ENCODE peak calls at places on chromosome 4, in four cellular contexts. Q is NCI-H146; V is CD4-positive, alpha-beta T cell; D is Right ventricle myocardium superior. X is an unnamed sample.

GRCh38 chr4:25111648-25112196 is 48.5 kb downstream of the SEPSECS start:
- DNase-seq in Q (no peak), D (no peak), V (no peak), X (no peak)

GRCh38 chr4:144809056-144809640 is 163.2 kb downstream of the HHIP start:
- DNase-seq in V (no peak), Q (no peak), D (no peak), X (no peak)

GRCh38 chr4:67333663-67334062 is 211.6 kb downstream of the CENPC start:
- DNase-seq in V (no peak), D (no peak), Q (no peak), X (no peak)

GRCh38 chr4:140448830-140449229 is 21.4 kb upstream of the CLGN start:
- DNase-seq in Q (no peak), D (no peak), V (no peak), X (no peak)

GRCh38 chr4:76373919-76374552 is 46.9 kb downstream of the CCDC158 start:
- DNase-seq in D (no peak), Q (no peak), V (no peak), X (no peak)

GRCh38 chr4:147334478-147334877 is 146.4 kb upstream of the EDNRA start:
- DNase-seq in Q (no peak), V (no peak), D (no peak), X (no peak)

GRCh38 chr4:118281611-118282442 is 71.0 kb downstream of the PRSS12 start:
- DNase-seq in Q (no peak), D (no peak), V (no peak), X (peak; percentile 34)

GRCh38 chr4:56611501-56611900 is 69.6 kb downstream of the HOPX start:
- DNase-seq in Q (no peak), D (no peak), V (no peak), X (no peak)

GRCh38 chr4:155734065-155734464 is 24.8 kb upstream of the GUCY1B1 start:
- DNase-seq in V (no peak), D (no peak), Q (no peak), X (no peak)

GRCh38 chr4:158130204-158130603 is 42.6 kb downstream of the GASK1B start:
- DNase-seq in D (no peak), Q (peak; percentile 90), V (no peak), X (no peak)

GRCh38 chr4:67401902-67402301 is 143.4 kb downstream of the CENPC start:
- DNase-seq in D (no peak), V (no peak), Q (no peak), X (no peak)

GRCh38 chr4:34733185-34733916 is 1511.0 kb downstream of the ARAP2 start:
- DNase-seq in Q (peak; percentile 77), D (no peak), V (no peak), X (no peak)

GRCh38 chr4:83850435-83850834 is 314.5 kb downstream of the GPAT3 start:
- DNase-seq in D (no peak), V (no peak), Q (no peak), X (no peak)

X was measured in left lung.